ENCODE peak calls at places on chromosomes 13 and 19, in five cellular contexts. S is retina; K is ovary; H is DMS 273 treated with DMSO at 0.1 percent for 48 hours; L is stimulated activated effector memory CD8-positive, alpha-beta T cell treated with anti-CD3 and anti-CD28 coated beads, Interleukin-12 subunit alpha, Interleukin-12 subunit beta, amount 100 ng/mL, for 72 hours. G is an unnamed sample.
A peak's percentile ranks its signal among the peaks of the same experiment; 100 is the strongest.

GRCh38 chr13:112346173-112346898 is 29.8 kb upstream of the SPACA7 start:
- DNase-seq in S (peak; percentile 72), K (no peak), H (peak; percentile 6), L (no peak), G (no peak)

GRCh38 chr19:49475995-49476880 is 2.2 kb downstream of the FLT3LG start:
- DNase-seq in S (peak; percentile 71), K (no peak), H (no peak), L (no peak), G (no peak)

GRCh38 chr19:16325671-16326400 is 1.2 kb downstream of the KLF2 start:
- DNase-seq in S (peak; percentile 30), K (peak; percentile 53), H (no peak), L (no peak), G (no peak)

GRCh38 chr19:40771101-40771539 is 4.2 kb upstream of the MIA start:
- DNase-seq in S (no peak), K (no peak), H (no peak), L (no peak), G (no peak)

GRCh38 chr13:45362939-45363338 is 22.0 kb upstream of the TPT1 start:
- DNase-seq in S (no peak), K (no peak), H (no peak), L (no peak), G (no peak)

GRCh38 chr13:84358601-84359000 is 476.3 kb upstream of the SLITRK1 start:
- DNase-seq in S (no peak), K (no peak), H (no peak), L (no peak), G (no peak)

GRCh38 chr19:5396963-5397362 is 56.4 kb upstream of the PTPRS start:
- DNase-seq in S (no peak), K (no peak), H (no peak), L (no peak), G (no peak)

GRCh38 chr19:56350416-56351045 is 35.9 kb upstream of the ZSCAN5A start:
- DNase-seq in S (peak; percentile 12), K (peak; percentile 21), H (peak; percentile 19), L (peak; percentile 14), G (no peak)

GRCh38 chr19:51531349-51532315 is at the start of gene SIGLEC6:
- DNase-seq in S (no peak), K (no peak), H (no peak), L (no peak), G (no peak)

GRCh38 chr19:35592226-35592625 is 6.3 kb downstream of the PMIS2 start:
- DNase-seq in S (peak; percentile 31), K (no peak), H (no peak), L (no peak), G (no peak)

GRCh38 chr13:33497146-33497845 is 211.7 kb upstream of the STARD13 start:
- DNase-seq in S (no peak), K (no peak), H (no peak), L (no peak), G (no peak)

GRCh38 chr13:91647361-91647970 is 249.0 kb downstream of the GPC5 start:
- DNase-seq in S (no peak), K (no peak), H (no peak), L (no peak), G (no peak)

GRCh38 chr19:27647423-27647822 is 1565.5 kb downstream of the UQCRFS1 start:
- DNase-seq in S (no peak), K (no peak), H (no peak), L (no peak), G (no peak)

GRCh38 chr13:109971006-109971744 is 184.8 kb upstream of the IRS2 start:
- DNase-seq in S (no peak), K (no peak), H (no peak), L (no peak), G (no peak)

GRCh38 chr13:113365551-113365971 is 1.6 kb upstream of the GRTP1 start:
- DNase-seq in S (no peak), K (peak; percentile 28), H (no peak), L (no peak), G (no peak)

GRCh38 chr13:79767126-79767525 is 286.2 kb downstream of the NDFIP2 start:
- DNase-seq in S (no peak), K (no peak), H (no peak), L (no peak), G (no peak)

GRCh38 chr13:107289540-107289939 is 721.6 kb upstream of the ARGLU1 start:
- DNase-seq in S (no peak), K (no peak), H (no peak), L (no peak), G (no peak)

GRCh38 chr13:35144496-35144895 is 202.4 kb downstream of the NBEA start:
- DNase-seq in S (no peak), K (no peak), H (no peak), L (no peak), G (no peak)

GRCh38 chr19:40687525-40688016 is 2.9 kb downstream of the NUMBL start:
- DNase-seq in S (no peak), K (peak; percentile 77), H (no peak), L (no peak), G (no peak)

GRCh38 chr19:12774588-12775555 is at the start of gene HOOK2:
- DNase-seq in S (no peak), K (peak; percentile 68), H (no peak), L (no peak), G (no peak)

GRCh38 chr19:14406645-14407331 is 12.4 kb downstream of the DDX39A start:
- DNase-seq in S (no peak), K (no peak), H (no peak), L (no peak), G (no peak)

GRCh38 chr13:105611424-105611823 is 924.0 kb downstream of the EFNB2 start:
- DNase-seq in S (no peak), K (no peak), H (no peak), L (no peak), G (no peak)

GRCh38 chr13:23866420-23867026 is 22.7 kb downstream of the MIPEP start:
- DNase-seq in S (no peak), K (no peak), H (no peak), L (no peak), G (no peak)

GRCh38 chr13:26785845-26786630 is 25.5 kb upstream of the GPR12 start:
- DNase-seq in S (peak; percentile 29), K (no peak), H (no peak), L (peak; percentile 10), G (no peak)

GRCh38 chr19:49552749-49553148 is 24.9 kb downstream of the RCN3 start:
- DNase-seq in S (no peak), K (no peak), H (no peak), L (no peak), G (no peak)

GRCh38 chr13:43657485-43657884 is 129.3 kb downstream of the ENOX1 start:
- DNase-seq in S (no peak), K (no peak), H (no peak), L (no peak), G (no peak)

GRCh38 chr13:94700536-94700935 is 11.8 kb downstream of the SOX21 start:
- DNase-seq in S (no peak), K (no peak), H (no peak), L (no peak), G (no peak)

GRCh38 chr19:5292843-5293606 is 47.6 kb downstream of the PTPRS start:
- DNase-seq in S (peak; percentile 73), K (peak; percentile 78), H (peak; percentile 65), L (no peak), G (no peak)